ENCODE peak calls at places on chromosomes 16 and 17, in eight cellular contexts. One of them, this sample, is unnamed.

GRCh38 chr16:66616592-66616991 is 12.1 kb downstream of the CMTM3 start:
- DNase-seq in HCT116: no peak
- DNase-seq in gastrocnemius medialis: no peak
- DNase-seq in pancreas: no peak
- DNase-seq in natural killer cell: no peak
- DNase-seq in thoracic aorta: no peak
- DNase-seq in transverse colon: no peak
- DNase-seq in lower lobe of right lung: no peak
- DNase-seq in this sample: no peak

GRCh38 chr16:49755716-49756115 is 100.2 kb downstream of the ZNF423 start:
- DNase-seq in HCT116: no peak
- DNase-seq in lower lobe of right lung: no peak
- DNase-seq in thoracic aorta: no peak
- DNase-seq in gastrocnemius medialis: no peak
- DNase-seq in transverse colon: no peak
- DNase-seq in pancreas: no peak
- DNase-seq in natural killer cell: no peak
- DNase-seq in this sample: no peak

GRCh38 chr17:62627904-62628603 is 584 bp downstream of the MRC2 start:
- DNase-seq in natural killer cell: no peak
- DNase-seq in lower lobe of right lung: peak
- DNase-seq in thoracic aorta: no peak
- DNase-seq in HCT116: no peak
- DNase-seq in transverse colon: peak
- DNase-seq in pancreas: no peak
- DNase-seq in gastrocnemius medialis: no peak
- DNase-seq in this sample: peak

GRCh38 chr16:3095869-3096268 is 3.2 kb downstream of the ZSCAN10 start:
- DNase-seq in natural killer cell: peak
- DNase-seq in lower lobe of right lung: peak
- DNase-seq in thoracic aorta: no peak
- DNase-seq in gastrocnemius medialis: no peak
- DNase-seq in pancreas: no peak
- DNase-seq in transverse colon: peak
- DNase-seq in HCT116: peak
- DNase-seq in this sample: no peak

GRCh38 chr16:4788489-4788889 is 344 bp upstream of the SEPTIN12 start:
- DNase-seq in transverse colon: no peak
- DNase-seq in HCT116: no peak
- DNase-seq in thoracic aorta: no peak
- DNase-seq in lower lobe of right lung: no peak
- DNase-seq in gastrocnemius medialis: no peak
- DNase-seq in natural killer cell: no peak
- DNase-seq in pancreas: no peak
- DNase-seq in this sample: no peak

GRCh38 chr17:9239821-9240658 is 218.7 kb downstream of the NTN1 start:
- DNase-seq in HCT116: peak
- DNase-seq in transverse colon: peak
- DNase-seq in gastrocnemius medialis: peak
- DNase-seq in natural killer cell: peak
- DNase-seq in thoracic aorta: peak
- DNase-seq in lower lobe of right lung: peak
- DNase-seq in pancreas: peak
- DNase-seq in this sample: peak

GRCh38 chr17:67137026-67137370 is 92.6 kb downstream of the CACNG1 start:
- DNase-seq in thoracic aorta: no peak
- DNase-seq in transverse colon: no peak
- DNase-seq in pancreas: no peak
- DNase-seq in gastrocnemius medialis: no peak
- DNase-seq in HCT116: no peak
- DNase-seq in lower lobe of right lung: no peak
- DNase-seq in natural killer cell: no peak
- DNase-seq in this sample: no peak

GRCh38 chr17:64216385-64217248 is 46.4 kb downstream of the TEX2 start:
- DNase-seq in pancreas: peak
- DNase-seq in gastrocnemius medialis: peak
- DNase-seq in thoracic aorta: no peak
- DNase-seq in HCT116: no peak
- DNase-seq in natural killer cell: no peak
- DNase-seq in lower lobe of right lung: no peak
- DNase-seq in transverse colon: peak
- DNase-seq in this sample: no peak

GRCh38 chr17:65001409-65002045 is 55.0 kb downstream of the GNA13 start:
- DNase-seq in transverse colon: no peak
- DNase-seq in natural killer cell: no peak
- DNase-seq in gastrocnemius medialis: no peak
- DNase-seq in HCT116: no peak
- DNase-seq in pancreas: no peak
- DNase-seq in lower lobe of right lung: no peak
- DNase-seq in thoracic aorta: no peak
- DNase-seq in this sample: no peak

GRCh38 chr17:62065611-62066468 is 762 bp upstream of the MED13 start:
- DNase-seq in pancreas: peak
- DNase-seq in transverse colon: peak
- DNase-seq in thoracic aorta: peak
- DNase-seq in natural killer cell: peak
- DNase-seq in lower lobe of right lung: peak
- DNase-seq in gastrocnemius medialis: peak
- DNase-seq in HCT116: peak
- DNase-seq in this sample: peak

GRCh38 chr16:49952386-49952785 is 72.6 kb upstream of the CNEP1R1 start:
- DNase-seq in thoracic aorta: no peak
- DNase-seq in lower lobe of right lung: no peak
- DNase-seq in HCT116: peak
- DNase-seq in transverse colon: no peak
- DNase-seq in gastrocnemius medialis: no peak
- DNase-seq in pancreas: no peak
- DNase-seq in natural killer cell: no peak
- DNase-seq in this sample: no peak

GRCh38 chr16:83899978-83900377 is 1.1 kb downstream of the MLYCD start:
- DNase-seq in thoracic aorta: no peak
- DNase-seq in gastrocnemius medialis: no peak
- DNase-seq in pancreas: no peak
- DNase-seq in lower lobe of right lung: no peak
- DNase-seq in HCT116: no peak
- DNase-seq in transverse colon: no peak
- DNase-seq in natural killer cell: no peak
- DNase-seq in this sample: no peak

GRCh38 chr16:4214215-4214621 is 27.7 kb downstream of the SRL start:
- DNase-seq in pancreas: no peak
- DNase-seq in lower lobe of right lung: no peak
- DNase-seq in gastrocnemius medialis: peak
- DNase-seq in natural killer cell: no peak
- DNase-seq in HCT116: peak
- DNase-seq in transverse colon: peak
- DNase-seq in thoracic aorta: peak
- DNase-seq in this sample: no peak

GRCh38 chr17:32277284-32277683 is 11.7 kb downstream of the RHBDL3 start:
- DNase-seq in HCT116: no peak
- DNase-seq in pancreas: no peak
- DNase-seq in gastrocnemius medialis: no peak
- DNase-seq in transverse colon: no peak
- DNase-seq in lower lobe of right lung: no peak
- DNase-seq in natural killer cell: no peak
- DNase-seq in thoracic aorta: no peak
- DNase-seq in this sample: no peak

GRCh38 chr17:80773243-80773991 is 218.2 kb upstream of the CHMP6 start:
- DNase-seq in HCT116: no peak
- DNase-seq in gastrocnemius medialis: peak
- DNase-seq in pancreas: no peak
- DNase-seq in thoracic aorta: peak
- DNase-seq in natural killer cell: no peak
- DNase-seq in lower lobe of right lung: no peak
- DNase-seq in transverse colon: peak
- DNase-seq in this sample: peak

GRCh38 chr17:57284984-57285646 is 28.8 kb downstream of the MSI2 start:
- DNase-seq in HCT116: no peak
- DNase-seq in thoracic aorta: no peak
- DNase-seq in lower lobe of right lung: no peak
- DNase-seq in gastrocnemius medialis: no peak
- DNase-seq in natural killer cell: peak
- DNase-seq in transverse colon: peak
- DNase-seq in pancreas: no peak
- DNase-seq in this sample: no peak
- TF ChIP-seq CTCF in HCT116: no peak
- TF ChIP-seq CTCF in thoracic aorta: no peak
- TF ChIP-seq CTCF in lower lobe of right lung: no peak
- TF ChIP-seq CTCF in gastrocnemius medialis: no peak
- TF ChIP-seq CTCF in natural killer cell: no peak
- TF ChIP-seq CTCF in transverse colon: no peak
- TF ChIP-seq CTCF in pancreas: no peak
- TF ChIP-seq CTCF in this sample: no peak

DNA sequence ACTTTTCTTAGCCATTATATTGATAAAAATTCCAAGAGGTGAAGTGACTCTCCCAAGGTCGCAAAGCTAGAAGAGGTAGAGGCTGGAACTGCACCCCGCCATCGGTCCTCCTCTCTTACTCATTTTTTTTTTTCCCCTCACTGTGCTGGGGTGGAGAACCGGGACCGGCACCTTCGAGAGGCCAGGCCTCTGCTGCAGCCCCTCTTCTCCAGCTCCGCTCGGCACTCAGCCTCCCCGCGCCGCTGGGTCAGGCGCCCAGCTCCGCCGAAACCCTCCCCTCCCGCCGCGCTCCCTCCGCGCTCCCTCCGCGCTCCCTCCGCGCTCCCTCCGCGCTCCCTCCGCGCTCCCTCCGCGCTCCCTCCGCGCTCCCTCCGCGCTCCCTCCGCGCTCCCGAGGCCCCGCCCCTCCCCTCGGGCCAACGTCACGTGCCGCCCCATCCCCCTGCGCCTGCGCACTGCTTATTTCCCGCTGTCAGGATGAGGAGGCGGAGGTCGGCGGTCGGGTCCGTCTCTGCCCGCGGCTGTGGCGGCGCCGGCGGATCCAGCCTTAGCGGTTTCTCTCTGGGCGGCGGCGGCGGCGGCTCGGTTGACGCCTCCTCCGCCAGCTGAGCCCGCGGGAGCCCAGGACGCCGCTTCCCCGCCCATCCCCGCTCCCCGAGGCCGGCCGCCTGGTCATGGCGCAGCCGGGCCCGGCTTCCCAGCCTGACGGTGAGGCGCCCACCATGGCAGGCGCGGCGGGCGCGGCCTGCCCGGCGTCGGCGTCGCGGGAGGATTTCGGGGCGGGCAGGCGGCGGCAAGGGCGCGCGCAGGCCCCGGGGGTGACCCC is at the start of gene RABEP1:
- DNase-seq in gastrocnemius medialis: peak
- DNase-seq in HCT116: peak
- DNase-seq in transverse colon: peak
- DNase-seq in thoracic aorta: peak
- DNase-seq in natural killer cell: peak
- DNase-seq in pancreas: peak
- DNase-seq in lower lobe of right lung: peak
- DNase-seq in this sample: peak
- TF ChIP-seq CTCF in gastrocnemius medialis: peak
- TF ChIP-seq CTCF in HCT116: no peak
- TF ChIP-seq CTCF in transverse colon: peak
- TF ChIP-seq CTCF in thoracic aorta: peak
- TF ChIP-seq CTCF in natural killer cell: no peak
- TF ChIP-seq CTCF in pancreas: no peak
- TF ChIP-seq CTCF in lower lobe of right lung: peak
- TF ChIP-seq CTCF in this sample: no peak

DNA sequence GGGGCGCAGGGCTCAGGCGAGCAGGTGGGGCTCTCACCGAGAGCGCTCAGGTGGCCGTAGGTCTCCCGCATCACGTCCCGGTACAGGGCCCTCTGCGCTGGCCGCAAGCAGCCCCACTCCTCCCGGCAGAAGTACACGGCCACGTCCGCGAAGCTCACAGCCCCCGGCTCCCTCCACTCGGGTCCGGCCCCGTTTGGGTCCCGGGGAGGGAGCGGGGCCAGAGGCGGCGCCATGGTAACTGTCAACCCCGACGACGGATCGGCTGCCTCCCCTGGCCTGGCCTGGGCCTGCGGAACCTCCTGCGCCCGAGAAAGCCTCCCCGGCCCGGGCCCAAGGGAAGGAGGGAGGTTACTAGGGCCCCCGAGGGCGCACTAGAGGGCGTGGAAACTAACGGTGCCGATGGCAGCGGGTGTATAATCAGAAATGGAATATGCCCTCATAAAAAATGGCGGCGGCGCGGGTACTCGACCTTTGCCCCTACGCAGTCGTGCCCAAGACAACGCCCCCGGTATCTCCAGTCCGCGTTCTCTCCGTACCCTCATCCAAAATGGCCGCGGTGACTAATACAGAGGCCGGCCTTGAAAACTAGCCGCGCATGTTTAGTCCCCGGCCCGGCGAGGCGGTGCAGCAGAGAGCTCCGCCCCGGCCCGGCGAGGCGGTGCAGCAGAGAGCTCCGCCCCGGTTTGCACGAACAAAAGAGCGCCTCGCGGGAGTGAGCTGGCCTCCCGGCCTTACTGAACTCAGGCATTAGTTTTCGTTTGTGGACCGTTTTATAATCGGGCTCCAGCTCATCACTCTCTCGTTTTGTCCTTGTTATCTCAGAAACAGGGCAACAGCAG is at the start of gene ZNF764:
- DNase-seq in gastrocnemius medialis: peak
- DNase-seq in natural killer cell: peak
- DNase-seq in pancreas: peak
- DNase-seq in HCT116: peak
- DNase-seq in lower lobe of right lung: peak
- DNase-seq in thoracic aorta: peak
- DNase-seq in transverse colon: peak
- DNase-seq in this sample: peak
- TF ChIP-seq CTCF in gastrocnemius medialis: no peak
- TF ChIP-seq CTCF in natural killer cell: no peak
- TF ChIP-seq CTCF in pancreas: no peak
- TF ChIP-seq CTCF in HCT116: no peak
- TF ChIP-seq CTCF in lower lobe of right lung: no peak
- TF ChIP-seq CTCF in thoracic aorta: no peak
- TF ChIP-seq CTCF in transverse colon: no peak
- TF ChIP-seq CTCF in this sample: peak

GRCh38 chr17:76369804-76370203 is 14.6 kb upstream of the SPHK1 start:
- DNase-seq in HCT116: no peak
- DNase-seq in lower lobe of right lung: peak
- DNase-seq in gastrocnemius medialis: no peak
- DNase-seq in transverse colon: no peak
- DNase-seq in pancreas: no peak
- DNase-seq in thoracic aorta: no peak
- DNase-seq in natural killer cell: no peak
- DNase-seq in this sample: no peak

GRCh38 chr17:76371656-76372628 is 12.5 kb upstream of the SPHK1 start:
- DNase-seq in thoracic aorta: no peak
- DNase-seq in lower lobe of right lung: no peak
- DNase-seq in transverse colon: no peak
- DNase-seq in gastrocnemius medialis: no peak
- DNase-seq in natural killer cell: no peak
- DNase-seq in pancreas: no peak
- DNase-seq in HCT116: no peak
- DNase-seq in this sample: no peak

GRCh38 chr17:76367647-76368046 is 13.9 kb upstream of the PRPSAP1 start:
- DNase-seq in pancreas: no peak
- DNase-seq in HCT116: no peak
- DNase-seq in thoracic aorta: no peak
- DNase-seq in gastrocnemius medialis: no peak
- DNase-seq in lower lobe of right lung: no peak
- DNase-seq in transverse colon: no peak
- DNase-seq in natural killer cell: no peak
- DNase-seq in this sample: no peak

GRCh38 chr17:76368545-76368944 is 14.8 kb upstream of the PRPSAP1 start:
- DNase-seq in natural killer cell: no peak
- DNase-seq in gastrocnemius medialis: no peak
- DNase-seq in transverse colon: no peak
- DNase-seq in HCT116: no peak
- DNase-seq in pancreas: no peak
- DNase-seq in thoracic aorta: no peak
- DNase-seq in lower lobe of right lung: no peak
- DNase-seq in this sample: no peak

GRCh38 chr17:76370261-76370993 is 14.0 kb upstream of the SPHK1 start:
- DNase-seq in thoracic aorta: peak
- DNase-seq in HCT116: no peak
- DNase-seq in pancreas: peak
- DNase-seq in transverse colon: peak
- DNase-seq in gastrocnemius medialis: peak
- DNase-seq in lower lobe of right lung: peak
- DNase-seq in natural killer cell: no peak
- DNase-seq in this sample: peak
- TF ChIP-seq CTCF in thoracic aorta: peak
- TF ChIP-seq CTCF in HCT116: peak
- TF ChIP-seq CTCF in pancreas: peak
- TF ChIP-seq CTCF in transverse colon: peak
- TF ChIP-seq CTCF in gastrocnemius medialis: peak
- TF ChIP-seq CTCF in lower lobe of right lung: peak
- TF ChIP-seq CTCF in natural killer cell: no peak
- TF ChIP-seq CTCF in this sample: no peak

This sample was measured in prostate gland.